ENCODE peak calls at places on chromosomes 13 and 19, in six cellular contexts. I is SK-N-SH, S is GM12878, B is HepG2, G is H1, A is K562. V is an unnamed sample.

GRCh38 chr19:49803529-49803856 is 9.6 kb downstream of the FUZ start:
- DNase-seq in I (no peak), S (no peak), G (no peak), A (no peak), B (no peak), V (no peak)

GRCh38 chr19:18368504-18369222 is 17.3 kb upstream of the GDF15 start:
- DNase-seq in S (no peak), B (peak), I (no peak), A (no peak), G (no peak), V (no peak)

GRCh38 chr19:54317965-54318240 is 4.9 kb upstream of the LILRA5 start:
- DNase-seq in A (no peak), I (no peak), B (no peak), S (no peak), G (no peak), V (no peak)

GRCh38 chr13:114259374-114259773 is 22.0 kb upstream of the UPF3A start:
- DNase-seq in S (no peak), G (no peak), A (no peak), I (no peak), B (no peak), V (no peak)

GRCh38 chr19:6543866-6544347 is 13.1 kb downstream of the TNFSF9 start:
- DNase-seq in S (peak), I (no peak), B (no peak), G (no peak), A (no peak), V (no peak)

GRCh38 chr13:110711778-110712070 is 1.8 kb upstream of the ING1 start:
- DNase-seq in I (no peak), B (peak), G (no peak), S (no peak), A (no peak), V (no peak)

GRCh38 chr19:7808108-7808507 is 21.9 kb upstream of the EVI5L start:
- DNase-seq in A (no peak), G (no peak), I (no peak), S (no peak), B (no peak), V (no peak)

GRCh38 chr13:90156390-90156789 is 1191.1 kb upstream of the MIR17HG start:
- DNase-seq in B (no peak), G (no peak), I (no peak), A (no peak), S (no peak), V (no peak)

GRCh38 chr13:66128201-66128600 is 1101.9 kb downstream of the PCDH9 start:
- DNase-seq in B (no peak), I (no peak), A (no peak), S (no peak), G (no peak), V (no peak)

GRCh38 chr19:56119585-56119978 is 1.5 kb downstream of the ZNF787 start:
- DNase-seq in A (no peak), S (no peak), G (no peak), I (peak), B (peak), V (peak)

GRCh38 chr19:3969435-3970312 is 1.2 kb downstream of the DAPK3 start:
- DNase-seq in G (peak), I (no peak), S (no peak), B (peak), A (peak), V (no peak)

GRCh38 chr13:106488075-106488474 is 47.4 kb downstream of the EFNB2 start:
- DNase-seq in I (no peak), G (no peak), A (no peak), B (no peak), S (no peak), V (no peak)

GRCh38 chr19:11698231-11698630 is 40.5 kb downstream of the ZNF823 start:
- DNase-seq in G (no peak), B (no peak), S (no peak), A (no peak), I (no peak), V (no peak)

GRCh38 chr19:11705474-11705873 is 33.3 kb downstream of the ZNF823 start:
- DNase-seq in S (no peak), B (no peak), A (no peak), G (no peak), I (no peak), V (no peak)

GRCh38 chr19:11694533-11695439 is 44.0 kb downstream of the ZNF823 start:
- DNase-seq in S (peak), G (peak), B (peak), I (peak), A (peak), V (peak)

GRCh38 chr19:11697284-11697855 is 41.4 kb downstream of the ZNF823 start:
- DNase-seq in B (no peak), I (no peak), A (no peak), S (no peak), G (no peak), V (no peak)

GRCh38 chr19:11699931-11700794 is 38.6 kb downstream of the ZNF823 start:
- DNase-seq in B (peak), A (peak), S (no peak), I (peak), G (no peak), V (no peak)
- TF ChIP-seq GABPA in B (no peak), A (no peak), S (no peak), I (no peak), G (no peak), V (no peak)

DNA sequence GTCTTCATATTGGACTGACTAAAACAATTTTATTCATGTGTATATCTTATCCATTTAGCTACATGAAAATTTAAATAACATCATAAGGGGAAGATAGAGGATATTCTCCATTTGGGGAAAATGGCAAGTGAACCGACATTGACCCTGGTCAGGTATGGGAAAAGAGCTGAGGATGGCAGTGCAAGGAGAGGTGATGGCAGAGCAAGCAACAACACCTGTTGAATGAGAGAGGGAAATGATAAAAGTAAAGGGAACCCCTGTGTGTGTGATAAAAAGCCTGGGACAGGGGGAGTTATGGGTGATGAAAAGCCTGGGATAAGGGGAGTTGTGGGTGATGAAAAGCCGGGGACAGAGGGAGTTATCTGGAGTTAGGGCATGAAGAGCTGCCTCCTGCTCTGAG is 4.0 kb downstream of the CLC start:
- DNase-seq in B (no peak), A (no peak), S (no peak), G (no peak), I (no peak), V (no peak)
- TF ChIP-seq GABPA in B (no peak), A (no peak), S (no peak), G (no peak), I (no peak), V (no peak)

DNA sequence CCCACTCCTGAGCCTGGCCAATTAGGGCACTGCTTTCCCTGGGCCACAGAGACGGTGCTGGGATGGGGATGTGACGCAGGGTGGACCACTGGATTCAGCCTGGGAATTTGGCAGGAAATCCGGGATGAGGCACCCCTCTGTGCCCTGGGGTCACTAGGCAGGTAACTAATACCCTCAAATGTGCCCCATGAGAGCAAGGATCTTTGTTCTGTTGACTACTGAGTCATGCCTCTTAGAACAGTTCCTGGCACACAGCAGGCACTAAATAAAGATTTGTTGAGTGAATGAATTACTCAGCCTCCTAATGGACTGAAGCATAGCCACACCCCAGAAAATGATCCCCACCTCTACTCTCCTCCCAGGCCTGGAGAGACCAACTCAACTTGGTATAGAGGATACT is 15.9 kb downstream of the OPA3 start:
- DNase-seq in G (no peak), S (no peak), A (no peak), I (no peak), B (no peak), V (no peak)
- TF ChIP-seq GABPA in G (no peak), S (no peak), A (no peak), I (no peak), B (no peak), V (no peak)

DNA sequence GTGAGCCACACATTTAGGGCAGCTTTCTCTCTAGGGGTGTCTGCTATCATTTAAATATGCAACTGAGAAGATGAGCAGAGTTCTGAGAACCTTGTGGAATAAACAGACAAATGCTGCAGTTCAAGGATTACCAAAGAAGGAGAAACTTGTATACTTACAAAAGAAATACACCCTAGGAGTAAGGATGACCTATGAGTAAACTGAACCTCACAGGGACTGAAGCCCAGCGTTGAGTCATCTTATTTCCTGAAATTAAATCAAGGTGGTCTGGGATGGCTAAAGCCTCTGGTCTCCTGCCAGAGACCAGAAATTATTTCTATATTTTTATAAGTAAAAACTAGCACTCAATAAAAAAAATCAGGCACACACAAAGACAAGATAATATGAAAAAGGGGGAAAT is 40.1 kb downstream of the FAM216B start:
- DNase-seq in G (no peak), I (no peak), A (no peak), S (no peak), B (no peak), V (no peak)
- TF ChIP-seq GABPA in G (no peak), I (no peak), A (no peak), S (no peak), B (no peak), V (no peak)

GRCh38 chr19:10505583-10506229 is 2.5 kb upstream of the KEAP1 start:
- DNase-seq in B (peak), A (peak), I (peak), G (peak), S (no peak), V (peak)
- TF ChIP-seq GABPA in B (no peak), A (no peak), I (no peak), G (no peak), S (no peak), V (no peak)

DNA sequence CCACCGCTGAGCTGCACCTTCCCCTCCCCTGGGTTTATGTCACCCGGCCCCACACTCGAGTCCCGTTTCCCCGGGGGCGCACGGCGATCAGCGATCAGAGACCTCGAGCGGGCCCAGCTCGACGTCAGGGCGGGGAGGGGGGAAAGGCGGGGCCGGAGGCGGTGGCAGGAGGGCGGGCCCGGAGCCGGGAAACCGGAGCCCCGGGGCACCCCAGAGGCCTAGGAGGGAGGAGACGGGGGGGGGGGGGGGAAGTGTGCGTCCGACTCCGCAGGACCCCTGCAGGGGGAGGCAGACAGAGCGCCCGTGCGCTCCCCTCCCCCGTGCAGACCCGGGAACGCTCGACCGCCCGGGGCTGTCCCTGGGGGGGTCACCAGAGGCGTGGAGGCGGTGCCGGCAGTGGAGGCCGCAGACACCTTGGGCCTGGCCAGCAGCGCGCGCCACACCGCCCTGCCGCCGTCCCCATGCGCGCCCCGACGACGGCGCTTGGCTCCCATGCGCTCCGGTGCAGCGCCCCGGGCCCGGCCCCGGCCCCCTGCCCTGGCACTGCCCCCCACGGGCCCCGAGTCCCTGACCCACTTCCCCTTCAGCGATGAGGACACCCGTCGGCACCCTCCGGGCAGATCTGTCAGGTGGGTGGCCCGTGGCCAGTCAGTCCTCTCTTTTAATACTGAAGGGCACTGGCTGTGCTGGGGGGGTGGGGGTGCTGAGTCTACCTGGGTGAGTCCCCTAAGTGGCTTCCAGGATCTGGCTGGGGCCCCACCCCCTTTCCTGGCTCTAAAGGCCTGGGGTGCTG is 11.8 kb downstream of the PDE4A start:
- DNase-seq in S (no peak), I (peak), B (no peak), A (peak), G (peak), V (no peak)
- TF ChIP-seq GABPA in S (no peak), I (no peak), B (no peak), A (no peak), G (no peak), V (no peak)

GRCh38 chr19:51305479-51305878 is 6.0 kb upstream of the IGLON5 start:
- DNase-seq in G (no peak), B (no peak), A (no peak), I (no peak), S (no peak), V (no peak)
- TF ChIP-seq GABPA in G (no peak), B (no peak), A (no peak), I (no peak), S (no peak), V (no peak)

GRCh38 chr19:39093761-39094160 is 9.6 kb downstream of the ACP7 start:
- DNase-seq in B (no peak), G (no peak), I (no peak), A (no peak), S (no peak), V (no peak)
- TF ChIP-seq GABPA in B (no peak), G (no peak), I (no peak), A (no peak), S (no peak), V (no peak)

GRCh38 chr13:48950507-48950886 is 25.2 kb upstream of the FNDC3A start:
- DNase-seq in B (peak), A (no peak), G (no peak), I (no peak), S (no peak), V (no peak)

GRCh38 chr13:48949566-48950506 is 25.9 kb upstream of the FNDC3A start:
- DNase-seq in G (no peak), B (no peak), S (no peak), I (peak), A (no peak), V (no peak)

GRCh38 chr13:48954086-48954485 is 21.6 kb upstream of the FNDC3A start:
- DNase-seq in G (no peak), I (no peak), S (no peak), B (peak), A (no peak), V (no peak)
- TF ChIP-seq GABPA in G (no peak), I (no peak), S (no peak), B (no peak), A (no peak), V (no peak)

V was measured in HL-60.